ENCODE peak calls at places on chromosomes 12 and 14, in seven cellular contexts. Y is uterus, R is HFFc6, J is AG04449, Z is NB4, E is endothelial cell, D is fibroblast of mammary gland. V is an unnamed sample.
A peak's percentile ranks its signal among the peaks of the same experiment; 100 is the strongest.

GRCh38 chr14:38721822-38722431 is 381.1 kb downstream of the SEC23A start:
- DNase-seq in Y (peak; percentile 21), R (peak; percentile 48), J (no peak), Z (peak; percentile 48), E (peak; percentile 69), D (peak; percentile 55), V (no peak)

GRCh38 chr14:76792422-76792821 is 20.3 kb downstream of the ANGEL1 start:
- DNase-seq in Y (no peak), R (no peak), J (no peak), Z (no peak), E (no peak), D (no peak), V (no peak)

GRCh38 chr14:74682169-74682952 is 30.5 kb downstream of the AREL1 start:
- DNase-seq in Y (no peak), R (no peak), J (no peak), Z (no peak), E (no peak), D (no peak), V (no peak)

GRCh38 chr12:26845057-26845666 is 12.2 kb upstream of the ITPR2 start:
- DNase-seq in Y (peak; percentile 58), R (peak; percentile 17), J (no peak), Z (peak; percentile 44), E (peak; percentile 72), D (peak; percentile 57), V (no peak)

GRCh38 chr14:55136868-55137785 is 8.1 kb downstream of the LGALS3 start:
- DNase-seq in Y (peak; percentile 89), R (no peak), J (no peak), Z (no peak), E (no peak), D (peak; percentile 90), V (no peak)

GRCh38 chr12:10501031-10501430 is 4.7 kb upstream of the EIF2S3B start:
- DNase-seq in Y (no peak), R (no peak), J (no peak), Z (peak; percentile 30), E (no peak), D (peak; percentile 20), V (no peak)

GRCh38 chr14:105013150-105013787 is 7.6 kb downstream of the CDCA4 start:
- DNase-seq in Y (no peak), R (no peak), J (no peak), Z (no peak), E (no peak), D (no peak), V (peak; percentile 22)

GRCh38 chr12:80277732-80278131 is 166.3 kb upstream of the PTPRQ start:
- DNase-seq in Y (no peak), R (no peak), J (no peak), Z (no peak), E (no peak), D (no peak), V (no peak)

GRCh38 chr14:76776306-76777251 is 15.3 kb downstream of the VASH1 start:
- DNase-seq in Y (no peak), R (no peak), J (no peak), Z (peak; percentile 77), E (no peak), D (no peak), V (peak; percentile 79)

GRCh38 chr14:20692111-20692751 is 3.7 kb downstream of the ANG start:
- DNase-seq in Y (no peak), R (no peak), J (no peak), Z (no peak), E (no peak), D (no peak), V (no peak)

GRCh38 chr14:51554339-51554920 is 97.3 kb upstream of the FRMD6 start:
- DNase-seq in Y (no peak), R (peak; percentile 93), J (peak; percentile 91), Z (no peak), E (no peak), D (peak; percentile 84), V (no peak)

GRCh38 chr14:74508292-74508731 is 14.7 kb downstream of the ISCA2 start:
- DNase-seq in Y (no peak), R (no peak), J (no peak), Z (peak; percentile 35), E (peak; percentile 57), D (no peak), V (no peak)

GRCh38 chr14:100785626-100786025 is 40.3 kb upstream of the MEG3 start:
- DNase-seq in Y (no peak), R (no peak), J (no peak), Z (no peak), E (no peak), D (no peak), V (peak; percentile 56)

GRCh38 chr14:102502571-102502970 is 7.0 kb downstream of the ANKRD9 start:
- DNase-seq in Y (no peak), R (no peak), J (no peak), Z (no peak), E (no peak), D (no peak), V (no peak)
- TF ChIP-seq CTCF in Y (no peak), R (no peak), J (no peak), Z (no peak), E (no peak), D (no peak), V (no peak)

GRCh38 chr12:2382391-2383155 is 329.8 kb downstream of the CACNA1C start:
- DNase-seq in Y (peak; percentile 8), R (no peak), J (no peak), Z (peak; percentile 38), E (no peak), D (peak; percentile 67), V (no peak)
- TF ChIP-seq CTCF in Y (no peak), R (no peak), J (no peak), Z (no peak), E (no peak), D (no peak), V (peak; percentile 35)

DNA sequence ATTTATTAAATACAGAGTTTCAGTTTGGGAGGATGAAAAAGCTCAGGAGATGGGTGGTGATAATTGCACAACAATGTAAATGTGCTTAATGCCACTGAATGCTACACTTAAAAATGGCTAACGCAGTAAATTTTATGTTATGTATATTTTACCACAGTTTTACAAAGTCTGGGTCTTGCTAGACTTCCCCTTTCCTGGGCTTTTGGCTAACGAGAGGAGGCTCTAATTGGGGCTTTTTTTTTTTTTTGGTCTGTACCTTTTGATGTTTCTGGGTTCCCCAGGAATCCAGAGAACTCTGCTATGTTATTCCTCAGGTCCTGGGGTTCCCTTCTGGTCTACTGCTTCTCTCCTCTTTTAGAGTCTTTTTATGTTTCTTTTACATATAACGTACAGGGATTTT is 355.5 kb downstream of the CACNA1C start:
- DNase-seq in Y (no peak), R (no peak), J (no peak), Z (no peak), E (no peak), D (no peak), V (no peak)
- TF ChIP-seq CTCF in Y (no peak), R (no peak), J (no peak), Z (no peak), E (no peak), D (no peak), V (no peak)

GRCh38 chr12:55736780-55737580 is 5.9 kb upstream of the GDF11 start:
- DNase-seq in Y (no peak), R (peak; percentile 72), J (no peak), Z (peak; percentile 78), E (peak; percentile 82), D (peak; percentile 77), V (no peak)

GRCh38 chr12:55738113-55739024 is 4.6 kb upstream of the GDF11 start:
- DNase-seq in Y (peak; percentile 90), R (peak; percentile 74), J (no peak), Z (peak; percentile 92), E (peak; percentile 85), D (peak; percentile 84), V (no peak)

GRCh38 chr12:55736076-55736475 is 6.8 kb upstream of the GDF11 start:
- DNase-seq in Y (no peak), R (no peak), J (no peak), Z (no peak), E (no peak), D (no peak), V (no peak)

GRCh38 chr12:55737581-55738112 is 5.3 kb upstream of the GDF11 start:
- DNase-seq in Y (no peak), R (no peak), J (no peak), Z (no peak), E (no peak), D (no peak), V (no peak)

DNA sequence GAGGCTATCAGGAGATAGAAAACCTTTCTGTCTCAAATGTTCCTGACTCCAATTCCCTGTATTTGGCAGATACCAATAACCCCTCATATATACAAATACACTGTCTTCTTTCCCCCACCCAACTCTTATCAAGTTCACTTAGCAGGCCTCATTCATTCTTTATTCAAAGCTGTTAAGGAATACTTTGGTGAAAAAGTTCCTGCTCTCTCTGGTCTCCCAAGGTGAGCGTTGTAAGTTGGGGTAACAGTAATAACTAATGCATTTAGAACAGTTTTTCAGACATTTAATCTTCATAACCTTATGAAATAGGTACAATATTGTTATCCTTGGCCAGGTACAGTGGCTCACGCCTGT is 3.9 kb upstream of the GDF11 start:
- DNase-seq in Y (no peak), R (no peak), J (no peak), Z (no peak), E (no peak), D (no peak), V (no peak)
- TF ChIP-seq CTCF in Y (no peak), R (no peak), J (no peak), Z (no peak), E (peak; percentile 28), D (no peak), V (peak; percentile 11)

DNA sequence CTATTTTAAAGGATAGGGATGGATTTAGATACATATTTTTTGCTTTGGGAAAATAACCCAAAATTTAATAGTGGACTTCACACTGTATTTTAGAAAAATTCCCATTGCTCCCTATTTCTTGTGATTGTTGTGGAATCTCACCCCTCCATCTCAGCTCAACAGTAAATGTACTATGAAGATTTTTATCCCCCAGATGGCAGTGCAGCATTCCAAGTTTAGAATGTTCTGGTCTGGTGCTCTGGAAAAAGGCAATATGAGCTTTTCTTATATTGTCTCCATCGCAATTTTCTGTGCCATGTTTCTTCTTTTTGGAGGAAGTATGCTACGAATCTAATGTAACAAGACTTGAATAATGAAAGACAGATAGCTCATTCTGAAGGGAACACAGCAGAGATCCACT is 471.7 kb upstream of the SYT1 start:
- DNase-seq in Y (no peak), R (peak; percentile 27), J (no peak), Z (no peak), E (no peak), D (peak; percentile 46), V (no peak)
- TF ChIP-seq CTCF in Y (peak; percentile 28), R (peak; percentile 64), J (no peak), Z (no peak), E (no peak), D (peak; percentile 19), V (peak; percentile 64)

DNA sequence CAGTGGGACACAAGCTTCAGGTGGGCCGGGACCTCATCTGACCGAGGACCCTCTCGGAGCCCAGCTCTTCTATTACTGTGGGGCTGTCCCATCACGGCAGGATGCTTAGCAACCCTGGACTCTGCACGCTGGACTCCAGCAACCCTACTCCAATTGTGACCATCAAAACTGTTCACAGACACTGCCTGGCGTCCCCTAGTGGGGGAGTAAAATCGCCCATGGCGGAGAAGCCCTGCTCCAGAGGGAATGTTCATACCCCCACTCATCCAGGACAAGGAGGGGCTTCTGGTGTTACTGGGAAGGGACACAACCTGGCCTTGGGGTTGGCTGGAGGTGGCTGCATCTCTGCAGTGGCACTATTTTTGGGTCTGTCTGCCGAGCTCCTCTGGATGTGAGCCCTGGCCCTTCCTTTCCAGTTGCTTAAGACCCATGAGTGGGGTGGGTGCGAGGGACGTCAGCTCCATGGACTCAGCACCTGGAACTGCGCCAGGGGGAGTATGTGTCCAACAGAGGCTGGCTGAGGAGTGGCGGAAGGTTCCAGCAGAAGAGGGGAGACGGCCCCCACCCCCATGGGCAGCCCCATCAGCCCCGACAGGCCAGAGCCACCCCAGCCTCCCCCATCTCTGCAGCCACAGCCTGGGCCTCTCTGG is 103.8 kb downstream of the RFLNA start:
- DNase-seq in Y (peak; percentile 92), R (no peak), J (no peak), Z (no peak), E (no peak), D (no peak), V (no peak)
- TF ChIP-seq CTCF in Y (no peak), R (no peak), J (no peak), Z (no peak), E (no peak), D (peak; percentile 10), V (peak; percentile 17)

V was measured in chondrocyte.